ENCODE peak calls at places on chromosomes 3 and 15, in four cellular contexts. One of them, this sample, is unnamed.

GRCh38 chr15:43441316-43441715 is 51.6 kb downstream of the TP53BP1 start:
- DNase-seq in HepG2: peak; percentile 3
- DNase-seq in K562: peak; percentile 24
- DNase-seq in A549: peak; percentile 37
- DNase-seq in this sample: peak; percentile 50

GRCh38 chr15:35663956-35664355 is 118.0 kb upstream of the DPH6 start:
- DNase-seq in HepG2: no peak
- DNase-seq in A549: no peak
- DNase-seq in K562: no peak
- DNase-seq in this sample: no peak

GRCh38 chr3:130490246-130490645 is 26.7 kb upstream of the COL6A6 start:
- DNase-seq in A549: no peak
- DNase-seq in HepG2: no peak
- DNase-seq in K562: no peak
- DNase-seq in this sample: no peak

GRCh38 chr15:40307421-40308165 is at the start of gene PLCB2:
- DNase-seq in K562: peak; percentile 51
- DNase-seq in A549: no peak
- DNase-seq in HepG2: peak; percentile 14
- DNase-seq in this sample: no peak

GRCh38 chr3:56787784-56788256 is 13.9 kb downstream of the ARHGEF3 start:
- DNase-seq in HepG2: no peak
- DNase-seq in A549: no peak
- DNase-seq in K562: no peak
- DNase-seq in this sample: no peak

GRCh38 chr15:89346516-89346915 is 11.9 kb upstream of the POLG start:
- DNase-seq in A549: no peak
- DNase-seq in K562: no peak
- DNase-seq in HepG2: no peak
- DNase-seq in this sample: no peak

GRCh38 chr3:139124197-139124596 is 79.5 kb upstream of the PRR23C start:
- DNase-seq in K562: no peak
- DNase-seq in HepG2: no peak
- DNase-seq in A549: no peak
- DNase-seq in this sample: no peak

GRCh38 chr3:185582236-185582635 is 3.9 kb upstream of the SENP2 start:
- DNase-seq in A549: no peak
- DNase-seq in K562: no peak
- DNase-seq in HepG2: no peak
- DNase-seq in this sample: no peak

GRCh38 chr15:36885709-36886108 is 214.6 kb downstream of the MEIS2 start:
- DNase-seq in K562: no peak
- DNase-seq in A549: no peak
- DNase-seq in HepG2: no peak
- DNase-seq in this sample: no peak

GRCh38 chr3:171453175-171453868 is 6.9 kb downstream of the TNIK start:
- DNase-seq in A549: no peak
- DNase-seq in K562: peak; percentile 75
- DNase-seq in HepG2: no peak
- DNase-seq in this sample: no peak

GRCh38 chr3:136818191-136818850 is 605 bp upstream of the SLC35G2 start:
- DNase-seq in K562: peak; percentile 58
- DNase-seq in A549: peak; percentile 90
- DNase-seq in HepG2: peak; percentile 77
- DNase-seq in this sample: peak; percentile 92

GRCh38 chr3:183202004-183202722 is 39.6 kb upstream of the LAMP3 start:
- DNase-seq in A549: no peak
- DNase-seq in HepG2: no peak
- DNase-seq in K562: no peak
- DNase-seq in this sample: no peak

GRCh38 chr3:105062853-105063252 is 303.9 kb upstream of the ALCAM start:
- DNase-seq in K562: no peak
- DNase-seq in A549: no peak
- DNase-seq in HepG2: no peak
- DNase-seq in this sample: peak; percentile 13

GRCh38 chr3:27556854-27557253 is 72.7 kb upstream of the SLC4A7 start:
- DNase-seq in K562: no peak
- DNase-seq in HepG2: no peak
- DNase-seq in A549: no peak
- DNase-seq in this sample: peak; percentile 72

GRCh38 chr3:44330444-44330843 is 8.1 kb upstream of the TCAIM start:
- DNase-seq in K562: peak; percentile 20
- DNase-seq in A549: no peak
- DNase-seq in HepG2: no peak
- DNase-seq in this sample: no peak

GRCh38 chr15:73650387-73651126 is 17.4 kb upstream of the NPTN start:
- DNase-seq in HepG2: no peak
- DNase-seq in A549: no peak
- DNase-seq in K562: no peak
- DNase-seq in this sample: peak; percentile 61

GRCh38 chr3:178706411-178706810 is 170.2 kb downstream of the KCNMB2 start:
- DNase-seq in K562: no peak
- DNase-seq in A549: no peak
- DNase-seq in HepG2: no peak
- DNase-seq in this sample: no peak

GRCh38 chr3:122858373-122858772 is 63.5 kb downstream of the SLC49A4 start:
- DNase-seq in HepG2: peak; percentile 12
- DNase-seq in K562: no peak
- DNase-seq in A549: peak; percentile 40
- DNase-seq in this sample: peak; percentile 25

GRCh38 chr3:83769791-83770663 is 1188.8 kb upstream of the CADM2 start:
- DNase-seq in HepG2: no peak
- DNase-seq in A549: no peak
- DNase-seq in K562: no peak
- DNase-seq in this sample: no peak

GRCh38 chr3:123346041-123346440 is 102.8 kb downstream of the ADCY5 start:
- DNase-seq in A549: no peak
- DNase-seq in HepG2: no peak
- DNase-seq in K562: no peak
- DNase-seq in this sample: no peak

GRCh38 chr3:13115616-13115910 is 42.3 kb upstream of the IQSEC1 start:
- DNase-seq in K562: no peak
- DNase-seq in HepG2: no peak
- DNase-seq in A549: no peak
- DNase-seq in this sample: no peak

GRCh38 chr3:133851266-133851906 is 44.3 kb downstream of the RAB6B start:
- DNase-seq in K562: peak; percentile 89
- DNase-seq in A549: no peak
- DNase-seq in HepG2: no peak
- DNase-seq in this sample: no peak

GRCh38 chr3:25468866-25469319 is 40.8 kb downstream of the RARB start:
- DNase-seq in K562: no peak
- DNase-seq in HepG2: no peak
- DNase-seq in A549: no peak
- DNase-seq in this sample: no peak

GRCh38 chr15:34335176-34335575 is 2.4 kb downstream of the SLC12A6 start:
- DNase-seq in K562: no peak
- DNase-seq in HepG2: no peak
- DNase-seq in A549: no peak
- DNase-seq in this sample: no peak

GRCh38 chr3:194967126-194968117 is 281.7 kb downstream of the FAM43A start:
- DNase-seq in HepG2: no peak
- DNase-seq in K562: no peak
- DNase-seq in A549: no peak
- DNase-seq in this sample: no peak

GRCh38 chr3:43670635-43671522 is 19.9 kb upstream of the ABHD5 start:
- DNase-seq in HepG2: no peak
- DNase-seq in K562: peak; percentile 70
- DNase-seq in A549: no peak
- DNase-seq in this sample: no peak

GRCh38 chr3:8657804-8658311 is 13.3 kb upstream of the SSUH2 start:
- DNase-seq in K562: no peak
- DNase-seq in A549: no peak
- DNase-seq in HepG2: no peak
- DNase-seq in this sample: no peak

GRCh38 chr15:28900041-28900891 is 14.5 kb downstream of the APBA2 start:
- DNase-seq in HepG2: no peak
- DNase-seq in K562: no peak
- DNase-seq in A549: no peak
- DNase-seq in this sample: no peak

GRCh38 chr15:50218691-50219090 is 36.7 kb downstream of the SLC27A2 start:
- DNase-seq in A549: no peak
- DNase-seq in K562: no peak
- DNase-seq in HepG2: no peak
- DNase-seq in this sample: no peak

GRCh38 chr15:48617619-48618018 is 27.9 kb downstream of the FBN1 start:
- DNase-seq in HepG2: no peak
- DNase-seq in K562: no peak
- DNase-seq in A549: no peak
- DNase-seq in this sample: peak; percentile 93

GRCh38 chr3:155891341-155891740 is 20.9 kb downstream of the GMPS start:
- DNase-seq in K562: no peak
- DNase-seq in A549: no peak
- DNase-seq in HepG2: no peak
- DNase-seq in this sample: no peak

GRCh38 chr3:99536555-99537314 is 101.7 kb upstream of the COL8A1 start:
- DNase-seq in A549: no peak
- DNase-seq in K562: no peak
- DNase-seq in HepG2: no peak
- DNase-seq in this sample: peak; percentile 23

GRCh38 chr15:87755226-87755625 is 501.3 kb downstream of the NTRK3 start:
- DNase-seq in K562: no peak
- DNase-seq in A549: no peak
- DNase-seq in HepG2: no peak
- DNase-seq in this sample: no peak

GRCh38 chr15:30865257-30865656 is 38.5 kb upstream of the FAN1 start:
- DNase-seq in A549: no peak
- DNase-seq in K562: no peak
- DNase-seq in HepG2: peak; percentile 56
- DNase-seq in this sample: no peak

GRCh38 chr3:119950666-119951325 is 143.5 kb downstream of the GSK3B start:
- DNase-seq in A549: no peak
- DNase-seq in HepG2: no peak
- DNase-seq in K562: no peak
- DNase-seq in this sample: no peak

GRCh38 chr3:143897558-143898305 is 49.5 kb upstream of the SLC9A9 start:
- DNase-seq in A549: peak; percentile 5
- DNase-seq in HepG2: no peak
- DNase-seq in K562: no peak
- DNase-seq in this sample: peak; percentile 49

GRCh38 chr15:77974098-77974414 is 103.5 kb downstream of the TBC1D2B start:
- DNase-seq in A549: no peak
- DNase-seq in K562: no peak
- DNase-seq in HepG2: no peak
- DNase-seq in this sample: peak; percentile 56

GRCh38 chr15:85305050-85305449 is 75.4 kb upstream of the AKAP13 start:
- DNase-seq in K562: no peak
- DNase-seq in A549: no peak
- DNase-seq in HepG2: no peak
- DNase-seq in this sample: no peak

GRCh38 chr15:27175479-27176153 is 204.6 kb downstream of the GABRG3 start:
- DNase-seq in K562: no peak
- DNase-seq in HepG2: no peak
- DNase-seq in A549: no peak
- DNase-seq in this sample: no peak

GRCh38 chr3:89606151-89606550 is 498.7 kb downstream of the EPHA3 start:
- DNase-seq in K562: no peak
- DNase-seq in HepG2: peak; percentile 17
- DNase-seq in A549: no peak
- DNase-seq in this sample: peak; percentile 9

GRCh38 chr3:46423588-46423987 is 16.5 kb downstream of the CCRL2 start:
- DNase-seq in HepG2: peak; percentile 3
- DNase-seq in A549: no peak
- DNase-seq in K562: no peak
- DNase-seq in this sample: peak; percentile 34
- TF ChIP-seq MAZ in HepG2: no peak
- TF ChIP-seq MAZ in A549: no peak
- TF ChIP-seq MAZ in K562: no peak
- TF ChIP-seq MAZ in this sample: no peak

DNA sequence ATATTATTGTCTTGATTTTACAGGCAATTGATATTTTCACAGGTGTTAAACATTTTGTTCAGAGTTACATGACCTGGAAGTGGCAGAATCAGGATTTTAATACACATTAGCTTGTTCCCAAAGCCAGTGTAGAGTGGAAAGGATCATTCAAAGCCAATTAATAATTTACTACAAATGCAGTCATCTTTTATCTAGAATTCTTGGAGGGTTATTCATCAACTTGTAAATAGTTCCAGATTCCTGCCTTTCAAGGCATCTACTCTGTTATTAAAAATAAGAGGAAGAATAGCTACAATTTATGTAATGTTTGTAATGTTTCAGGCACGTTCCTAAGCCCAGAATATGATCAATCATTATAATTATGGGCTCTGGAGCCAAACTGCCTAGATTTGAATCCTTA is 358.5 kb downstream of the ZNF385D start:
- DNase-seq in A549: no peak
- DNase-seq in HepG2: no peak
- DNase-seq in K562: no peak
- DNase-seq in this sample: no peak
- TF ChIP-seq MAZ in A549: no peak
- TF ChIP-seq MAZ in HepG2: no peak
- TF ChIP-seq MAZ in K562: no peak
- TF ChIP-seq MAZ in this sample: no peak

GRCh38 chr15:38216763-38217162 is 35.9 kb upstream of the SPRED1 start:
- DNase-seq in A549: peak; percentile 80
- DNase-seq in K562: no peak
- DNase-seq in HepG2: peak; percentile 62
- DNase-seq in this sample: peak; percentile 64
- TF ChIP-seq MAZ in A549: no peak
- TF ChIP-seq MAZ in K562: no peak
- TF ChIP-seq MAZ in HepG2: no peak
- TF ChIP-seq MAZ in this sample: no peak

GRCh38 chr15:83999396-84000120 is 236.0 kb upstream of the GOLGA6L4 start:
- DNase-seq in A549: no peak
- DNase-seq in K562: no peak
- DNase-seq in HepG2: no peak
- DNase-seq in this sample: peak; percentile 2
- TF ChIP-seq MAZ in A549: no peak
- TF ChIP-seq MAZ in K562: no peak
- TF ChIP-seq MAZ in HepG2: no peak
- TF ChIP-seq MAZ in this sample: no peak

This sample was measured in IMR-90.